ENCODE peak calls at places on chromosome 9, in seven cellular contexts. One of them, this sample, is unnamed.

GRCh38 chr9:114001794-114002261 is 76.3 kb downstream of the AMBP start:
- DNase-seq in HCT116: no peak
- DNase-seq in GM12891: no peak
- DNase-seq in tibial nerve: peak
- DNase-seq in K562: no peak
- DNase-seq in HepG2: no peak
- DNase-seq in endothelial cell of umbilical vein: no peak
- DNase-seq in this sample: no peak

GRCh38 chr9:14396171-14396570 is 82.2 kb upstream of the NFIB start:
- DNase-seq in HepG2: no peak
- DNase-seq in GM12891: no peak
- DNase-seq in endothelial cell of umbilical vein: no peak
- DNase-seq in tibial nerve: no peak
- DNase-seq in HCT116: no peak
- DNase-seq in K562: no peak
- DNase-seq in this sample: no peak

GRCh38 chr9:27258662-27259061 is 38.3 kb downstream of the EQTN start:
- DNase-seq in tibial nerve: no peak
- DNase-seq in K562: no peak
- DNase-seq in HepG2: no peak
- DNase-seq in HCT116: no peak
- DNase-seq in endothelial cell of umbilical vein: no peak
- DNase-seq in GM12891: no peak
- DNase-seq in this sample: no peak

GRCh38 chr9:28927711-28928110 is 1354.4 kb upstream of the C9orf72 start:
- DNase-seq in endothelial cell of umbilical vein: no peak
- DNase-seq in GM12891: no peak
- DNase-seq in K562: no peak
- DNase-seq in tibial nerve: no peak
- DNase-seq in HCT116: no peak
- DNase-seq in HepG2: no peak
- DNase-seq in this sample: no peak

GRCh38 chr9:36450110-36450732 is 50.2 kb upstream of the RNF38 start:
- DNase-seq in HepG2: peak
- DNase-seq in K562: peak
- DNase-seq in HCT116: peak
- DNase-seq in GM12891: no peak
- DNase-seq in endothelial cell of umbilical vein: peak
- DNase-seq in tibial nerve: peak
- DNase-seq in this sample: no peak

GRCh38 chr9:130421802-130422276 is 22.9 kb upstream of the ASS1 start:
- DNase-seq in GM12891: no peak
- DNase-seq in HepG2: no peak
- DNase-seq in endothelial cell of umbilical vein: no peak
- DNase-seq in tibial nerve: no peak
- DNase-seq in K562: no peak
- DNase-seq in HCT116: no peak
- DNase-seq in this sample: no peak

GRCh38 chr9:31103836-31104235 is 1280.6 kb upstream of the ACO1 start:
- DNase-seq in K562: no peak
- DNase-seq in tibial nerve: no peak
- DNase-seq in HCT116: no peak
- DNase-seq in HepG2: no peak
- DNase-seq in endothelial cell of umbilical vein: no peak
- DNase-seq in GM12891: no peak
- DNase-seq in this sample: no peak

GRCh38 chr9:129336130-129336528 is 158.1 kb upstream of the IER5L start:
- DNase-seq in tibial nerve: no peak
- DNase-seq in endothelial cell of umbilical vein: no peak
- DNase-seq in HCT116: no peak
- DNase-seq in K562: no peak
- DNase-seq in GM12891: no peak
- DNase-seq in HepG2: no peak
- DNase-seq in this sample: no peak

GRCh38 chr9:112186695-112187094 is 11.6 kb upstream of the SUSD1 start:
- DNase-seq in HepG2: no peak
- DNase-seq in HCT116: no peak
- DNase-seq in endothelial cell of umbilical vein: no peak
- DNase-seq in K562: no peak
- DNase-seq in tibial nerve: no peak
- DNase-seq in GM12891: no peak
- DNase-seq in this sample: no peak

GRCh38 chr9:14313951-14314423 is at the start of gene NFIB:
- DNase-seq in tibial nerve: no peak
- DNase-seq in K562: peak
- DNase-seq in endothelial cell of umbilical vein: peak
- DNase-seq in GM12891: no peak
- DNase-seq in HepG2: peak
- DNase-seq in HCT116: no peak
- DNase-seq in this sample: peak

GRCh38 chr9:127680846-127681245 is 25.9 kb upstream of the CFAP157 start:
- DNase-seq in HCT116: no peak
- DNase-seq in endothelial cell of umbilical vein: no peak
- DNase-seq in GM12891: no peak
- DNase-seq in K562: no peak
- DNase-seq in tibial nerve: no peak
- DNase-seq in HepG2: no peak
- DNase-seq in this sample: no peak

GRCh38 chr9:77305622-77306365 is 128.5 kb downstream of the VPS13A start:
- DNase-seq in GM12891: no peak
- DNase-seq in HepG2: no peak
- DNase-seq in endothelial cell of umbilical vein: no peak
- DNase-seq in K562: no peak
- DNase-seq in tibial nerve: no peak
- DNase-seq in HCT116: no peak
- DNase-seq in this sample: no peak

GRCh38 chr9:81626511-81626910 is 62.8 kb downstream of the TLE1 start:
- DNase-seq in GM12891: no peak
- DNase-seq in endothelial cell of umbilical vein: no peak
- DNase-seq in K562: no peak
- DNase-seq in tibial nerve: no peak
- DNase-seq in HepG2: peak
- DNase-seq in HCT116: peak
- DNase-seq in this sample: peak

DNA sequence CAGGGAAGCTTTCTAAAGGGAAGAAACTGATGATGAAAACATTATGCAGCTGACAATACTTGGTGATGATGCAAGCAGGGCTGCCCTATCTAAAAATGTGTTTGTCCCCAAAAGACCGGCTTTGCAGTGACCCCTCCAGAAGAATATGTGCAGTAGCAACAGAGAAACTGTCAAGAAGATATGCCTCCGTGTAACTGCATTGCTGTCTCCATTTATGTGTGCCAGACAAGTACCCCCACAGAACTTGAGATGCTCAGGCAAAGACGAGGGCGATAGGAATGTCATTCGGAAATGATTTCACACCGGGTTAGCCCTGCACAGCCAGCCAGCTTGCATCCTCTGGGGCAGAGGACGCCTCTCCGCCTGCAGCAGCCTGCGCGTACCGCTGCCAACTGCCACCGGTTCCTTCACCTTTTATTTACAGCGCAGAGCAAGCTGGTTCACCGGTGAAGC is 2.1 kb downstream of the GABBR2 start:
- DNase-seq in GM12891: no peak
- DNase-seq in HCT116: no peak
- DNase-seq in endothelial cell of umbilical vein: peak
- DNase-seq in HepG2: no peak
- DNase-seq in tibial nerve: no peak
- DNase-seq in K562: no peak
- DNase-seq in this sample: no peak
- TF ChIP-seq POLR2A in GM12891: no peak
- TF ChIP-seq POLR2A in HCT116: no peak
- TF ChIP-seq POLR2A in endothelial cell of umbilical vein: no peak
- TF ChIP-seq POLR2A in HepG2: no peak
- TF ChIP-seq POLR2A in tibial nerve: no peak
- TF ChIP-seq POLR2A in K562: no peak
- TF ChIP-seq POLR2A in this sample: no peak

DNA sequence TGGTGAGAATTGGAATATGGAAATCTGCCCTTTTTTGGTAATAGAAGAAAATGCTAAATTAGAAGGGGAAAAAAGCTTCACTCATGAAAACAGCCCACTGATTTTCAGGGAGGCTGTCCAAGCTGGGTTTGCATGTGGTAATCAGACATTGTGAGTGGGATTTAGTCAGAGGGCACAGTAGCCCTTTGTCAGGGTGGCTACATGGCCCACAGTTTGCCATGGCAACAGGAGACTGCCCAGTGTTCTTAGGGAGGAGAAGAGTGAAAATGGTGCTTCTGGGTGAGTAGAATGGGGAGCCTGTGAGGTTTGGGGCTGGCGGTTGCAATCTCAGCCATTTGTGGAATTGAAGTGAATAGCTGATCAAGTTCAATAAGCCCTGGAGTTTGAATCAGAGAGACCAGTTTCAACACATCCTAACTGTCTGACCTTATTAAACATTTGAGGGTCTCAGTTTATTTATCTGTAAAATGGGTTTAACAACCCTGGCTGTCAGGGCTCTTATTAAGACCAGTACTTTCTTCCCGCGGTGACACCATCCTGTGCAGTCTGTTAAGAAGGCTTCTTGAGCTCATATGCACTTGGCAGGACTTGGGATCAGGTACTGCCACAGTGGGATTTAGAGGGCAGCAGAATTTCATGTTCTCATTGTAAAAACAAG is 107.6 kb upstream of the TNC start:
- DNase-seq in GM12891: no peak
- DNase-seq in tibial nerve: no peak
- DNase-seq in HCT116: no peak
- DNase-seq in K562: no peak
- DNase-seq in HepG2: no peak
- DNase-seq in endothelial cell of umbilical vein: no peak
- DNase-seq in this sample: no peak
- TF ChIP-seq POLR2A in GM12891: no peak
- TF ChIP-seq POLR2A in tibial nerve: no peak
- TF ChIP-seq POLR2A in HCT116: no peak
- TF ChIP-seq POLR2A in K562: no peak
- TF ChIP-seq POLR2A in HepG2: no peak
- TF ChIP-seq POLR2A in endothelial cell of umbilical vein: no peak
- TF ChIP-seq POLR2A in this sample: no peak

GRCh38 chr9:93119953-93120845 is 13.9 kb downstream of the NINJ1 start:
- DNase-seq in GM12891: peak
- DNase-seq in endothelial cell of umbilical vein: peak
- DNase-seq in HCT116: peak
- DNase-seq in HepG2: peak
- DNase-seq in tibial nerve: peak
- DNase-seq in K562: peak
- DNase-seq in this sample: peak
- TF ChIP-seq POLR2A in GM12891: peak
- TF ChIP-seq POLR2A in endothelial cell of umbilical vein: peak
- TF ChIP-seq POLR2A in HCT116: no peak
- TF ChIP-seq POLR2A in HepG2: peak
- TF ChIP-seq POLR2A in tibial nerve: peak
- TF ChIP-seq POLR2A in K562: no peak
- TF ChIP-seq POLR2A in this sample: no peak

GRCh38 chr9:74721696-74722660 is 165.7 kb downstream of the TRPM6 start:
- DNase-seq in HepG2: peak
- DNase-seq in K562: no peak
- DNase-seq in endothelial cell of umbilical vein: no peak
- DNase-seq in GM12891: no peak
- DNase-seq in tibial nerve: no peak
- DNase-seq in HCT116: no peak
- DNase-seq in this sample: no peak

GRCh38 chr9:74719306-74719705 is 168.4 kb downstream of the TRPM6 start:
- DNase-seq in tibial nerve: no peak
- DNase-seq in GM12891: no peak
- DNase-seq in HepG2: no peak
- DNase-seq in HCT116: no peak
- DNase-seq in K562: no peak
- DNase-seq in endothelial cell of umbilical vein: no peak
- DNase-seq in this sample: no peak

GRCh38 chr9:74724317-74724716 is 163.4 kb downstream of the TRPM6 start:
- DNase-seq in endothelial cell of umbilical vein: no peak
- DNase-seq in GM12891: no peak
- DNase-seq in K562: no peak
- DNase-seq in HepG2: no peak
- DNase-seq in HCT116: no peak
- DNase-seq in tibial nerve: no peak
- DNase-seq in this sample: no peak

DNA sequence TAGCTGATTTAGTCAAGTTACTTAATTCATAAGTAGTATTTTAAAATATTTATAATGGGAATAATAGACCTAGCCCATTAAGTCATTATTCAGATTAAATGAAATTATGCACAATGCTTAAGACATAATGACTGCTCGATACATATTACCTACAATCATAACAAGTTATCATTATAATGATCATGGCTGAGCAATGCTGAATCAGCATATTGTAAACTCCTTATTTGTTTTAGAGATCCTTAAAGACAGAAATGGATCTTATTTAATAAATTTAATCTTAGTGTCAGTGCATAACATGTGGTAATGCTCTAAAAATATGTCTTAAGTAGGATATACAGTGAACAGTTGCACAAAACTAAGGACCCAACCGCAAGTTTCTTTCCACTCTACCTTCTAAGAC is 169.0 kb downstream of the TRPM6 start:
- DNase-seq in tibial nerve: no peak
- DNase-seq in endothelial cell of umbilical vein: no peak
- DNase-seq in K562: no peak
- DNase-seq in GM12891: no peak
- DNase-seq in HCT116: no peak
- DNase-seq in HepG2: no peak
- DNase-seq in this sample: no peak
- TF ChIP-seq POLR2A in tibial nerve: no peak
- TF ChIP-seq POLR2A in endothelial cell of umbilical vein: no peak
- TF ChIP-seq POLR2A in K562: no peak
- TF ChIP-seq POLR2A in GM12891: no peak
- TF ChIP-seq POLR2A in HCT116: no peak
- TF ChIP-seq POLR2A in HepG2: no peak
- TF ChIP-seq POLR2A in this sample: no peak

GRCh38 chr9:104868303-104868686 is 59.7 kb downstream of the ABCA1 start:
- DNase-seq in K562: no peak
- DNase-seq in tibial nerve: no peak
- DNase-seq in GM12891: no peak
- DNase-seq in endothelial cell of umbilical vein: no peak
- DNase-seq in HCT116: no peak
- DNase-seq in HepG2: no peak
- DNase-seq in this sample: no peak
- TF ChIP-seq POLR2A in K562: no peak
- TF ChIP-seq POLR2A in tibial nerve: no peak
- TF ChIP-seq POLR2A in GM12891: no peak
- TF ChIP-seq POLR2A in endothelial cell of umbilical vein: no peak
- TF ChIP-seq POLR2A in HCT116: no peak
- TF ChIP-seq POLR2A in HepG2: no peak
- TF ChIP-seq POLR2A in this sample: no peak